ENCODE peak calls at places on chromosome 13, in six cellular contexts. One of them, this sample, is unnamed.

GRCh38 chr13:113774177-113775107 is 15.4 kb downstream of the TMEM255B start:
- DNase-seq in fibroblast of mammary gland: peak; percentile 65
- DNase-seq in NCI-H1436: no peak
- DNase-seq in breast epithelium: no peak
- DNase-seq in body of pancreas: no peak
- DNase-seq in cerebellar nuclear complex: no peak
- DNase-seq in this sample: peak; percentile 77

GRCh38 chr13:45224181-45224580 is 23.3 kb upstream of the KCTD4 start:
- DNase-seq in cerebellar nuclear complex: no peak
- DNase-seq in breast epithelium: no peak
- DNase-seq in body of pancreas: no peak
- DNase-seq in NCI-H1436: no peak
- DNase-seq in fibroblast of mammary gland: peak; percentile 55
- DNase-seq in this sample: peak; percentile 56

GRCh38 chr13:66660013-66660804 is 569.9 kb downstream of the PCDH9 start:
- DNase-seq in cerebellar nuclear complex: no peak
- DNase-seq in NCI-H1436: no peak
- DNase-seq in body of pancreas: no peak
- DNase-seq in fibroblast of mammary gland: peak; percentile 85
- DNase-seq in breast epithelium: no peak
- DNase-seq in this sample: peak; percentile 2

GRCh38 chr13:58144616-58145015 is 513.1 kb downstream of the PCDH17 start:
- DNase-seq in breast epithelium: no peak
- DNase-seq in body of pancreas: no peak
- DNase-seq in NCI-H1436: no peak
- DNase-seq in cerebellar nuclear complex: no peak
- DNase-seq in fibroblast of mammary gland: no peak
- DNase-seq in this sample: no peak

GRCh38 chr13:87498681-87499080 is 172.5 kb upstream of the SLITRK5 start:
- DNase-seq in NCI-H1436: no peak
- DNase-seq in fibroblast of mammary gland: no peak
- DNase-seq in body of pancreas: no peak
- DNase-seq in breast epithelium: no peak
- DNase-seq in cerebellar nuclear complex: no peak
- DNase-seq in this sample: peak; percentile 20

GRCh38 chr13:111387945-111388600 is 67.6 kb downstream of the TEX29 start:
- DNase-seq in fibroblast of mammary gland: no peak
- DNase-seq in breast epithelium: no peak
- DNase-seq in body of pancreas: no peak
- DNase-seq in NCI-H1436: no peak
- DNase-seq in cerebellar nuclear complex: no peak
- DNase-seq in this sample: no peak

GRCh38 chr13:41917641-41918040 is 43.3 kb downstream of the VWA8 start:
- DNase-seq in cerebellar nuclear complex: no peak
- DNase-seq in body of pancreas: no peak
- DNase-seq in fibroblast of mammary gland: peak; percentile 87
- DNase-seq in breast epithelium: no peak
- DNase-seq in NCI-H1436: no peak
- DNase-seq in this sample: peak; percentile 72

GRCh38 chr13:113402471-113403254 is 38.7 kb upstream of the GRTP1 start:
- DNase-seq in body of pancreas: no peak
- DNase-seq in cerebellar nuclear complex: no peak
- DNase-seq in NCI-H1436: no peak
- DNase-seq in breast epithelium: no peak
- DNase-seq in fibroblast of mammary gland: no peak
- DNase-seq in this sample: no peak

GRCh38 chr13:40600145-40600751 is 66.2 kb downstream of the FOXO1 start:
- DNase-seq in breast epithelium: no peak
- DNase-seq in cerebellar nuclear complex: no peak
- DNase-seq in fibroblast of mammary gland: no peak
- DNase-seq in NCI-H1436: no peak
- DNase-seq in body of pancreas: no peak
- DNase-seq in this sample: no peak

GRCh38 chr13:23450340-23451046 is 17.0 kb upstream of the SACS start:
- DNase-seq in cerebellar nuclear complex: no peak
- DNase-seq in breast epithelium: no peak
- DNase-seq in fibroblast of mammary gland: no peak
- DNase-seq in body of pancreas: no peak
- DNase-seq in NCI-H1436: no peak
- DNase-seq in this sample: no peak

GRCh38 chr13:20558982-20559381 is 8.0 kb upstream of the IFT88 start:
- DNase-seq in breast epithelium: no peak
- DNase-seq in body of pancreas: no peak
- DNase-seq in NCI-H1436: no peak
- DNase-seq in fibroblast of mammary gland: no peak
- DNase-seq in cerebellar nuclear complex: no peak
- DNase-seq in this sample: no peak

GRCh38 chr13:22081430-22081829 is 410.6 kb downstream of the FGF9 start:
- DNase-seq in breast epithelium: no peak
- DNase-seq in NCI-H1436: peak; percentile 20
- DNase-seq in body of pancreas: no peak
- DNase-seq in cerebellar nuclear complex: no peak
- DNase-seq in fibroblast of mammary gland: no peak
- DNase-seq in this sample: no peak

GRCh38 chr13:49023441-49023840 is 47.7 kb downstream of the FNDC3A start:
- DNase-seq in fibroblast of mammary gland: peak; percentile 89
- DNase-seq in NCI-H1436: no peak
- DNase-seq in body of pancreas: no peak
- DNase-seq in breast epithelium: no peak
- DNase-seq in cerebellar nuclear complex: no peak
- DNase-seq in this sample: peak; percentile 87

GRCh38 chr13:98180092-98180491 is 3.0 kb upstream of the RNF113B start:
- DNase-seq in breast epithelium: no peak
- DNase-seq in cerebellar nuclear complex: no peak
- DNase-seq in fibroblast of mammary gland: peak; percentile 28
- DNase-seq in body of pancreas: no peak
- DNase-seq in NCI-H1436: no peak
- DNase-seq in this sample: no peak

GRCh38 chr13:48866204-48866603 is 109.5 kb upstream of the FNDC3A start:
- DNase-seq in breast epithelium: no peak
- DNase-seq in fibroblast of mammary gland: no peak
- DNase-seq in body of pancreas: no peak
- DNase-seq in NCI-H1436: no peak
- DNase-seq in cerebellar nuclear complex: no peak
- DNase-seq in this sample: no peak

GRCh38 chr13:29472317-29472961 is 123.0 kb downstream of the SLC7A1 start:
- DNase-seq in fibroblast of mammary gland: peak; percentile 71
- DNase-seq in NCI-H1436: peak; percentile 14
- DNase-seq in cerebellar nuclear complex: no peak
- DNase-seq in breast epithelium: no peak
- DNase-seq in body of pancreas: peak; percentile 62
- DNase-seq in this sample: peak; percentile 79

GRCh38 chr13:101152184-101152583 is 264.1 kb downstream of the NALCN start:
- DNase-seq in NCI-H1436: peak; percentile 65
- DNase-seq in cerebellar nuclear complex: no peak
- DNase-seq in breast epithelium: no peak
- DNase-seq in body of pancreas: no peak
- DNase-seq in fibroblast of mammary gland: no peak
- DNase-seq in this sample: no peak

GRCh38 chr13:111521691-111522229 is 201.3 kb downstream of the TEX29 start:
- DNase-seq in fibroblast of mammary gland: no peak
- DNase-seq in breast epithelium: no peak
- DNase-seq in cerebellar nuclear complex: no peak
- DNase-seq in body of pancreas: no peak
- DNase-seq in NCI-H1436: no peak
- DNase-seq in this sample: no peak

GRCh38 chr13:23969672-23970071 is 72.4 kb upstream of the C1QTNF9B start:
- DNase-seq in breast epithelium: no peak
- DNase-seq in NCI-H1436: no peak
- DNase-seq in fibroblast of mammary gland: no peak
- DNase-seq in body of pancreas: no peak
- DNase-seq in cerebellar nuclear complex: no peak
- DNase-seq in this sample: peak; percentile 30

GRCh38 chr13:101690871-101691270 is 238.4 kb downstream of the ITGBL1 start:
- DNase-seq in body of pancreas: no peak
- DNase-seq in cerebellar nuclear complex: no peak
- DNase-seq in fibroblast of mammary gland: no peak
- DNase-seq in breast epithelium: no peak
- DNase-seq in NCI-H1436: no peak
- DNase-seq in this sample: peak; percentile 5

GRCh38 chr13:70613295-70613694 is 505.0 kb upstream of the KLHL1 start:
- DNase-seq in NCI-H1436: no peak
- DNase-seq in breast epithelium: no peak
- DNase-seq in body of pancreas: no peak
- DNase-seq in fibroblast of mammary gland: no peak
- DNase-seq in cerebellar nuclear complex: no peak
- DNase-seq in this sample: no peak

GRCh38 chr13:73261739-73262216 is 203.0 kb downstream of the KLF5 start:
- DNase-seq in cerebellar nuclear complex: no peak
- DNase-seq in breast epithelium: no peak
- DNase-seq in body of pancreas: no peak
- DNase-seq in fibroblast of mammary gland: no peak
- DNase-seq in NCI-H1436: no peak
- DNase-seq in this sample: peak; percentile 10

GRCh38 chr13:19575230-19575629 is 13.9 kb upstream of the TPTE2 start:
- DNase-seq in breast epithelium: no peak
- DNase-seq in fibroblast of mammary gland: no peak
- DNase-seq in NCI-H1436: no peak
- DNase-seq in cerebellar nuclear complex: no peak
- DNase-seq in body of pancreas: no peak
- DNase-seq in this sample: no peak

GRCh38 chr13:29707876-29708543 is 112.5 kb upstream of the SLC7A1 start:
- DNase-seq in body of pancreas: peak; percentile 55
- DNase-seq in NCI-H1436: no peak
- DNase-seq in breast epithelium: no peak
- DNase-seq in fibroblast of mammary gland: peak; percentile 60
- DNase-seq in cerebellar nuclear complex: no peak
- DNase-seq in this sample: peak; percentile 79